ENCODE peak calls at places on chromosomes 16 and 17, in six cellular contexts. One of them, this sample, is unnamed.

GRCh38 chr16:27367463-27368357 is 34.3 kb upstream of the IL21R start:
- DNase-seq in mesothelial cell of epicardium: peak; percentile 52
- DNase-seq in heart right ventricle: peak; percentile 82
- DNase-seq in AG04450: peak; percentile 20
- DNase-seq in A549: peak; percentile 87
- DNase-seq in CD8-positive, alpha-beta T cell: peak; percentile 90
- DNase-seq in this sample: peak; percentile 56

GRCh38 chr16:86664518-86665318 is 86.4 kb downstream of the FOXL1 start:
- DNase-seq in mesothelial cell of epicardium: no peak
- DNase-seq in heart right ventricle: no peak
- DNase-seq in AG04450: peak; percentile 81
- DNase-seq in A549: peak; percentile 67
- DNase-seq in CD8-positive, alpha-beta T cell: no peak
- DNase-seq in this sample: no peak

GRCh38 chr16:57608462-57609113 is 19.8 kb upstream of the ADGRG1 start:
- DNase-seq in mesothelial cell of epicardium: peak; percentile 17
- DNase-seq in heart right ventricle: no peak
- DNase-seq in AG04450: no peak
- DNase-seq in A549: no peak
- DNase-seq in CD8-positive, alpha-beta T cell: no peak
- DNase-seq in this sample: no peak

GRCh38 chr16:86914850-86915717 is 336.7 kb downstream of the FOXL1 start:
- DNase-seq in mesothelial cell of epicardium: no peak
- DNase-seq in heart right ventricle: no peak
- DNase-seq in AG04450: no peak
- DNase-seq in A549: no peak
- DNase-seq in CD8-positive, alpha-beta T cell: no peak
- DNase-seq in this sample: no peak

GRCh38 chr17:80466188-80466705 is 10.2 kb downstream of the NPTX1 start:
- DNase-seq in mesothelial cell of epicardium: no peak
- DNase-seq in heart right ventricle: no peak
- DNase-seq in AG04450: no peak
- DNase-seq in A549: no peak
- DNase-seq in CD8-positive, alpha-beta T cell: no peak
- DNase-seq in this sample: no peak

GRCh38 chr16:58011652-58012051 is 10.4 kb downstream of the USB1 start:
- DNase-seq in mesothelial cell of epicardium: no peak
- DNase-seq in heart right ventricle: no peak
- DNase-seq in AG04450: peak; percentile 52
- DNase-seq in A549: no peak
- DNase-seq in CD8-positive, alpha-beta T cell: no peak
- DNase-seq in this sample: no peak

GRCh38 chr16:3906363-3906762 is 25.9 kb upstream of the CREBBP start:
- DNase-seq in mesothelial cell of epicardium: no peak
- DNase-seq in heart right ventricle: no peak
- DNase-seq in AG04450: no peak
- DNase-seq in A549: no peak
- DNase-seq in CD8-positive, alpha-beta T cell: no peak
- DNase-seq in this sample: no peak

GRCh38 chr16:3670711-3671110 is 16.2 kb downstream of the DNASE1 start:
- DNase-seq in mesothelial cell of epicardium: no peak
- DNase-seq in heart right ventricle: no peak
- DNase-seq in AG04450: no peak
- DNase-seq in A549: no peak
- DNase-seq in CD8-positive, alpha-beta T cell: no peak
- DNase-seq in this sample: no peak

GRCh38 chr16:87581867-87582220 is 20.5 kb upstream of the JPH3 start:
- DNase-seq in mesothelial cell of epicardium: no peak
- DNase-seq in heart right ventricle: peak; percentile 78
- DNase-seq in AG04450: peak; percentile 95
- DNase-seq in A549: peak; percentile 95
- DNase-seq in CD8-positive, alpha-beta T cell: no peak
- DNase-seq in this sample: no peak

GRCh38 chr17:3603119-3603869 is 5.9 kb downstream of the TRPV1 start:
- DNase-seq in mesothelial cell of epicardium: no peak
- DNase-seq in heart right ventricle: no peak
- DNase-seq in AG04450: peak; percentile 33
- DNase-seq in A549: no peak
- DNase-seq in CD8-positive, alpha-beta T cell: no peak
- DNase-seq in this sample: no peak

GRCh38 chr16:5069854-5070253 is 1.8 kb upstream of the ALG1 start:
- DNase-seq in mesothelial cell of epicardium: no peak
- DNase-seq in heart right ventricle: no peak
- DNase-seq in AG04450: no peak
- DNase-seq in A549: no peak
- DNase-seq in CD8-positive, alpha-beta T cell: no peak
- DNase-seq in this sample: no peak

GRCh38 chr16:11149011-11149616 is 106.9 kb downstream of the SOCS1 start:
- DNase-seq in mesothelial cell of epicardium: no peak
- DNase-seq in heart right ventricle: no peak
- DNase-seq in AG04450: no peak
- DNase-seq in A549: no peak
- DNase-seq in CD8-positive, alpha-beta T cell: no peak
- DNase-seq in this sample: no peak

GRCh38 chr16:75092777-75093176 is 23.8 kb downstream of the LDHD start:
- DNase-seq in mesothelial cell of epicardium: no peak
- DNase-seq in heart right ventricle: no peak
- DNase-seq in AG04450: no peak
- DNase-seq in A549: no peak
- DNase-seq in CD8-positive, alpha-beta T cell: no peak
- DNase-seq in this sample: no peak

GRCh38 chr16:57740423-57741071 is 5.0 kb downstream of the KATNB1 start:
- DNase-seq in mesothelial cell of epicardium: no peak
- DNase-seq in heart right ventricle: no peak
- DNase-seq in AG04450: no peak
- DNase-seq in A549: no peak
- DNase-seq in CD8-positive, alpha-beta T cell: no peak
- DNase-seq in this sample: no peak

GRCh38 chr17:65235284-65235683 is 98.1 kb downstream of the RGS9 start:
- DNase-seq in mesothelial cell of epicardium: no peak
- DNase-seq in heart right ventricle: no peak
- DNase-seq in AG04450: no peak
- DNase-seq in A549: no peak
- DNase-seq in CD8-positive, alpha-beta T cell: no peak
- DNase-seq in this sample: no peak

GRCh38 chr17:49343273-49343672 is 18.8 kb downstream of the ZNF652 start:
- DNase-seq in mesothelial cell of epicardium: no peak
- DNase-seq in heart right ventricle: no peak
- DNase-seq in AG04450: no peak
- DNase-seq in A549: no peak
- DNase-seq in CD8-positive, alpha-beta T cell: no peak
- DNase-seq in this sample: no peak

GRCh38 chr17:70208825-70209555 is 39.7 kb downstream of the KCNJ2 start:
- DNase-seq in mesothelial cell of epicardium: no peak
- DNase-seq in heart right ventricle: no peak
- DNase-seq in AG04450: no peak
- DNase-seq in A549: no peak
- DNase-seq in CD8-positive, alpha-beta T cell: no peak
- DNase-seq in this sample: no peak

GRCh38 chr17:10051112-10051511 is 146.0 kb upstream of the RCVRN start:
- DNase-seq in mesothelial cell of epicardium: no peak
- DNase-seq in heart right ventricle: no peak
- DNase-seq in AG04450: no peak
- DNase-seq in A549: no peak
- DNase-seq in CD8-positive, alpha-beta T cell: no peak
- DNase-seq in this sample: no peak

GRCh38 chr16:81796585-81797346 is 17.7 kb downstream of the PLCG2 start:
- DNase-seq in mesothelial cell of epicardium: no peak
- DNase-seq in heart right ventricle: no peak
- DNase-seq in AG04450: no peak
- DNase-seq in A549: no peak
- DNase-seq in CD8-positive, alpha-beta T cell: no peak
- DNase-seq in this sample: no peak

GRCh38 chr17:50767030-50767429 is 288 bp downstream of the ANKRD40CL start:
- DNase-seq in mesothelial cell of epicardium: no peak
- DNase-seq in heart right ventricle: no peak
- DNase-seq in AG04450: no peak
- DNase-seq in A549: no peak
- DNase-seq in CD8-positive, alpha-beta T cell: no peak
- DNase-seq in this sample: no peak

GRCh38 chr17:50063516-50064252 is 7.8 kb downstream of the ITGA3 start:
- DNase-seq in mesothelial cell of epicardium: no peak
- DNase-seq in heart right ventricle: no peak
- DNase-seq in AG04450: no peak
- DNase-seq in A549: no peak
- DNase-seq in CD8-positive, alpha-beta T cell: no peak
- DNase-seq in this sample: no peak

GRCh38 chr17:79955961-79956735 is 79.5 kb downstream of the TBC1D16 start:
- DNase-seq in mesothelial cell of epicardium: no peak
- DNase-seq in heart right ventricle: no peak
- DNase-seq in AG04450: no peak
- DNase-seq in A549: no peak
- DNase-seq in CD8-positive, alpha-beta T cell: no peak
- DNase-seq in this sample: no peak

GRCh38 chr17:5841862-5842261 is 228.3 kb upstream of the WSCD1 start:
- DNase-seq in mesothelial cell of epicardium: no peak
- DNase-seq in heart right ventricle: no peak
- DNase-seq in AG04450: no peak
- DNase-seq in A549: no peak
- DNase-seq in CD8-positive, alpha-beta T cell: no peak
- DNase-seq in this sample: no peak

GRCh38 chr17:78314683-78315354 is 45.1 kb downstream of the SOCS3 start:
- DNase-seq in mesothelial cell of epicardium: no peak
- DNase-seq in heart right ventricle: no peak
- DNase-seq in AG04450: no peak
- DNase-seq in A549: peak; percentile 82
- DNase-seq in CD8-positive, alpha-beta T cell: no peak
- DNase-seq in this sample: no peak
- TF ChIP-seq CTCF in mesothelial cell of epicardium: no peak
- TF ChIP-seq CTCF in heart right ventricle: no peak
- TF ChIP-seq CTCF in AG04450: peak; percentile 18
- TF ChIP-seq CTCF in A549: no peak
- TF ChIP-seq CTCF in CD8-positive, alpha-beta T cell: no peak
- TF ChIP-seq CTCF in this sample: no peak

GRCh38 chr17:32486091-32486700 is 597 bp upstream of the CDK5R1 start:
- DNase-seq in mesothelial cell of epicardium: peak; percentile 81
- DNase-seq in heart right ventricle: peak; percentile 51
- DNase-seq in AG04450: no peak
- DNase-seq in A549: peak; percentile 76
- DNase-seq in CD8-positive, alpha-beta T cell: peak; percentile 68
- DNase-seq in this sample: peak; percentile 54

GRCh38 chr17:32488604-32489180 is 1.9 kb downstream of the CDK5R1 start:
- DNase-seq in mesothelial cell of epicardium: no peak
- DNase-seq in heart right ventricle: no peak
- DNase-seq in AG04450: no peak
- DNase-seq in A549: no peak
- DNase-seq in CD8-positive, alpha-beta T cell: no peak
- DNase-seq in this sample: no peak

GRCh38 chr17:32486701-32487459 is at the start of gene CDK5R1:
- DNase-seq in mesothelial cell of epicardium: peak; percentile 87
- DNase-seq in heart right ventricle: peak; percentile 65
- DNase-seq in AG04450: no peak
- DNase-seq in A549: peak; percentile 55
- DNase-seq in CD8-positive, alpha-beta T cell: peak; percentile 77
- DNase-seq in this sample: peak; percentile 73

GRCh38 chr17:32488177-32488542 is 1.4 kb downstream of the CDK5R1 start:
- DNase-seq in mesothelial cell of epicardium: no peak
- DNase-seq in heart right ventricle: no peak
- DNase-seq in AG04450: no peak
- DNase-seq in A549: no peak
- DNase-seq in CD8-positive, alpha-beta T cell: no peak
- DNase-seq in this sample: no peak

GRCh38 chr17:32487460-32488176 is 825 bp downstream of the CDK5R1 start:
- DNase-seq in mesothelial cell of epicardium: peak; percentile 56
- DNase-seq in heart right ventricle: no peak
- DNase-seq in AG04450: no peak
- DNase-seq in A549: no peak
- DNase-seq in CD8-positive, alpha-beta T cell: no peak
- DNase-seq in this sample: no peak
- TF ChIP-seq CTCF in mesothelial cell of epicardium: no peak
- TF ChIP-seq CTCF in heart right ventricle: no peak
- TF ChIP-seq CTCF in AG04450: no peak
- TF ChIP-seq CTCF in A549: no peak
- TF ChIP-seq CTCF in CD8-positive, alpha-beta T cell: no peak
- TF ChIP-seq CTCF in this sample: no peak

GRCh38 chr17:48326311-48326710 is 103.7 kb downstream of the SKAP1 start:
- DNase-seq in mesothelial cell of epicardium: no peak
- DNase-seq in heart right ventricle: no peak
- DNase-seq in AG04450: no peak
- DNase-seq in A549: no peak
- DNase-seq in CD8-positive, alpha-beta T cell: no peak
- DNase-seq in this sample: no peak

GRCh38 chr17:48317732-48318131 is 112.3 kb downstream of the SKAP1 start:
- DNase-seq in mesothelial cell of epicardium: no peak
- DNase-seq in heart right ventricle: no peak
- DNase-seq in AG04450: no peak
- DNase-seq in A549: no peak
- DNase-seq in CD8-positive, alpha-beta T cell: no peak
- DNase-seq in this sample: no peak

DNA sequence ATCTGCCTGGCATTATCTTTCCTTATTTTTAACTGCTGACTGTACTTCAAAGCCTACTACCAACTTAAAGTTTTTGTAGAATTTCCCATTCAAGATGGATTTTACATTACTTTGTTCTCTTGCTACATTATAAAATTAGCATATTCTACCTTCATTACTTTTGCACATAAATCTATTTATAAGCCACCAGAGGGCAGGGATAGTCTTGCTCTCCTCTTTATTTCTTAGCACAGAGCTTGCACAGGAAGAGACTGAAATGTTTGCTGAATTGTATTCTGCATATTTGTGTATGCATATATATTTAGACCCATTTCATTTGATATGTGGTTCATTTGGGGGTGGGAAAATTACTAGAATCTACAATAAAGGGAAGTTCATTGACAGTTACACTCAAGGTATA is 108.0 kb downstream of the SKAP1 start:
- DNase-seq in mesothelial cell of epicardium: no peak
- DNase-seq in heart right ventricle: no peak
- DNase-seq in AG04450: no peak
- DNase-seq in A549: peak; percentile 15
- DNase-seq in CD8-positive, alpha-beta T cell: no peak
- DNase-seq in this sample: no peak
- TF ChIP-seq CTCF in mesothelial cell of epicardium: no peak
- TF ChIP-seq CTCF in heart right ventricle: no peak
- TF ChIP-seq CTCF in AG04450: peak; percentile 28
- TF ChIP-seq CTCF in A549: peak; percentile 19
- TF ChIP-seq CTCF in CD8-positive, alpha-beta T cell: no peak
- TF ChIP-seq CTCF in this sample: no peak

GRCh38 chr16:76879420-76879819 is 311.6 kb upstream of the MON1B start:
- DNase-seq in mesothelial cell of epicardium: no peak
- DNase-seq in heart right ventricle: no peak
- DNase-seq in AG04450: no peak
- DNase-seq in A549: no peak
- DNase-seq in CD8-positive, alpha-beta T cell: no peak
- DNase-seq in this sample: no peak

GRCh38 chr16:76885776-76886175 is 305.2 kb upstream of the MON1B start:
- DNase-seq in mesothelial cell of epicardium: no peak
- DNase-seq in heart right ventricle: no peak
- DNase-seq in AG04450: no peak
- DNase-seq in A549: no peak
- DNase-seq in CD8-positive, alpha-beta T cell: no peak
- DNase-seq in this sample: no peak

DNA sequence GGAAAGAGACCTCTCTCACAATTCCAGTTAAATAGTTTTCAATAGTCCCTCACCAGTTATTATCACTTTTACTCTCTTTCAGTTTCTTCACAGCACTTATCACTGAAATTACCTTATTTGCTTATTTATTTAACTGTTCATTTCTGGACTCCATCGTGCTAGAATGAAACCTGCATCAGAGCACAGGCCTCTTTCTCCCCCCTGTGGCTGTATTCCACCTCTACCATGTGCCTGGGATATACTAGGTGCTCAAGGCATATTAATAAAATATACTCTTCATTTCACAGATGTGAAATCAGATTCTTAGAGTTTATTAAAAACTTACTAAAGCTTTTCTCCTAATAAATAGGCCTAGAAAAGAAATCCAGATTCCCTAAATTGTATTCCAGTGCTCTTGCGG is 308.9 kb upstream of the MON1B start:
- DNase-seq in mesothelial cell of epicardium: no peak
- DNase-seq in heart right ventricle: no peak
- DNase-seq in AG04450: no peak
- DNase-seq in A549: no peak
- DNase-seq in CD8-positive, alpha-beta T cell: no peak
- DNase-seq in this sample: no peak
- TF ChIP-seq CTCF in mesothelial cell of epicardium: no peak
- TF ChIP-seq CTCF in heart right ventricle: no peak
- TF ChIP-seq CTCF in AG04450: no peak
- TF ChIP-seq CTCF in A549: no peak
- TF ChIP-seq CTCF in CD8-positive, alpha-beta T cell: no peak
- TF ChIP-seq CTCF in this sample: no peak

This sample was measured in progenitor cell of endocrine pancreas.